ENCODE peak calls at places on chromosomes 4 and X, in nine cellular contexts. U is H1; D is AG08395; S is activated naive CD4-positive, alpha-beta T cell treated with Interleukin-2 at 50 U/mL for 16 hours; N is posterior cingulate gyrus; F is fibroblast of lung; Z is Right ventricle myocardium superior; K is tibial artery; V is left cardiac atrium. M is an unnamed sample.

GRCh38 chrX:124518888-124519287 is 172.5 kb downstream of the SH2D1A start:
- DNase-seq in U (no peak), D (peak), S (no peak), N (no peak), F (no peak), Z (no peak), K (no peak), V (no peak), M (no peak)

GRCh38 chrX:134741801-134742200 is 83.5 kb upstream of the PLAC1 start:
- DNase-seq in U (no peak), D (no peak), S (no peak), N (no peak), F (no peak), Z (no peak), K (no peak), V (no peak), M (no peak)

GRCh38 chrX:120456973-120457372 is 12.1 kb downstream of the LAMP2 start:
- DNase-seq in U (no peak), D (peak), S (no peak), N (no peak), F (no peak), Z (no peak), K (no peak), V (no peak), M (no peak)

GRCh38 chr4:121246698-121247097 is 82.6 kb upstream of the TNIP3 start:
- DNase-seq in U (no peak), D (no peak), S (no peak), N (no peak), F (no peak), Z (no peak), K (no peak), V (no peak), M (no peak)

GRCh38 chrX:119512145-119512800 is 44.0 kb downstream of the SLC25A5 start:
- DNase-seq in U (no peak), D (peak), S (no peak), N (peak), F (peak), Z (peak), K (peak), V (peak), M (peak)

GRCh38 chrX:10109695-10110094 is 47.1 kb upstream of the CLCN4 start:
- DNase-seq in U (no peak), D (peak), S (no peak), N (peak), F (peak), Z (peak), K (no peak), V (peak), M (no peak)

GRCh38 chrX:118502121-118502794 is 6.6 kb downstream of the DOCK11 start:
- DNase-seq in U (no peak), D (no peak), S (no peak), N (no peak), F (no peak), Z (no peak), K (no peak), V (no peak), M (no peak)

GRCh38 chrX:120647127-120647526 is 17.3 kb upstream of the C1GALT1C1 start:
- DNase-seq in U (no peak), D (no peak), S (no peak), N (no peak), F (no peak), Z (no peak), K (no peak), V (no peak), M (no peak)

GRCh38 chrX:21972721-21973120 is 32.2 kb downstream of the SMS start:
- DNase-seq in U (no peak), D (no peak), S (peak), N (no peak), F (peak), Z (no peak), K (no peak), V (no peak), M (no peak)

GRCh38 chr4:48710446-48711209 is 69.5 kb downstream of the FRYL start:
- DNase-seq in U (no peak), D (no peak), S (no peak), N (no peak), F (no peak), Z (no peak), K (no peak), V (no peak), M (no peak)

GRCh38 chr4:41856797-41857196 is 78.4 kb upstream of the TMEM33 start:
- DNase-seq in U (no peak), D (no peak), S (no peak), N (no peak), F (no peak), Z (no peak), K (no peak), V (no peak), M (no peak)

GRCh38 chr4:58301384-58301783 is 1191.2 kb upstream of the IGFBP7 start:
- DNase-seq in U (no peak), D (no peak), S (no peak), N (no peak), F (peak), Z (no peak), K (no peak), V (no peak), M (no peak)

GRCh38 chr4:165814256-165815010 is 58.6 kb upstream of the TLL1 start:
- DNase-seq in U (no peak), D (no peak), S (no peak), N (no peak), F (peak), Z (no peak), K (no peak), V (no peak), M (no peak)

GRCh38 chrX:40278340-40279090 is 180.8 kb upstream of the BCOR start:
- DNase-seq in U (no peak), D (no peak), S (peak), N (no peak), F (no peak), Z (no peak), K (no peak), V (no peak), M (no peak)

GRCh38 chr4:175453456-175453855 is 358.6 kb downstream of the GPM6A start:
- DNase-seq in U (no peak), D (no peak), S (no peak), N (no peak), F (no peak), Z (no peak), K (no peak), V (no peak), M (no peak)

GRCh38 chrX:150616863-150617198 is 48.4 kb downstream of the MTM1 start:
- DNase-seq in U (no peak), D (no peak), S (no peak), N (no peak), F (no peak), Z (no peak), K (no peak), V (no peak), M (no peak)

GRCh38 chr4:174394915-174395314 is 111.2 kb downstream of the CEP44 start:
- DNase-seq in U (no peak), D (no peak), S (no peak), N (no peak), F (peak), Z (no peak), K (no peak), V (no peak), M (no peak)

GRCh38 chr4:150280081-150280950 is 202.1 kb downstream of the DCLK2 start:
- DNase-seq in U (no peak), D (peak), S (no peak), N (no peak), F (peak), Z (no peak), K (no peak), V (no peak), M (no peak)

GRCh38 chr4:72983706-72984105 is 85.8 kb downstream of the COX18 start:
- DNase-seq in U (no peak), D (no peak), S (no peak), N (no peak), F (no peak), Z (no peak), K (no peak), V (no peak), M (no peak)

GRCh38 chrX:39688576-39689373 is 409.0 kb downstream of the BCOR start:
- DNase-seq in U (peak), D (peak), S (peak), N (peak), F (peak), Z (peak), K (peak), V (peak), M (peak)

GRCh38 chr4:24273148-24273547 is 311.2 kb downstream of the DHX15 start:
- DNase-seq in U (no peak), D (no peak), S (no peak), N (no peak), F (no peak), Z (no peak), K (no peak), V (no peak), M (no peak)

GRCh38 chr4:143700060-143700419 is 435 bp downstream of the FREM3 start:
- DNase-seq in U (peak), D (no peak), S (no peak), N (no peak), F (peak), Z (peak), K (no peak), V (peak), M (peak)

GRCh38 chr4:185224597-185224996 is 15.2 kb downstream of the SNX25 start:
- DNase-seq in U (no peak), D (no peak), S (no peak), N (no peak), F (no peak), Z (no peak), K (no peak), V (no peak), M (no peak)

GRCh38 chrX:135383249-135383648 is 38.5 kb upstream of the SMIM10L2A start:
- DNase-seq in U (no peak), D (no peak), S (no peak), N (no peak), F (no peak), Z (no peak), K (no peak), V (no peak), M (no peak)

GRCh38 chr4:88177981-88178632 is 19.7 kb upstream of the ABCG2 start:
- DNase-seq in U (peak), D (peak), S (no peak), N (no peak), F (peak), Z (no peak), K (no peak), V (no peak), M (no peak)

GRCh38 chr4:136864580-136865185 is 667.6 kb downstream of the PCDH18 start:
- DNase-seq in U (no peak), D (peak), S (no peak), N (no peak), F (peak), Z (no peak), K (no peak), V (no peak), M (no peak)

GRCh38 chr4:186144596-186145569 is 40.4 kb downstream of the FAM149A start:
- DNase-seq in U (peak), D (peak), S (peak), N (peak), F (peak), Z (peak), K (peak), V (peak), M (peak)

GRCh38 chr4:34791224-34791623 is 1453.1 kb downstream of the ARAP2 start:
- DNase-seq in U (no peak), D (no peak), S (no peak), N (no peak), F (no peak), Z (no peak), K (no peak), V (no peak), M (no peak)

GRCh38 chrX:115226929-115227328 is 7.0 kb downstream of the LRCH2 start:
- DNase-seq in U (no peak), D (peak), S (no peak), N (no peak), F (peak), Z (no peak), K (no peak), V (no peak), M (no peak)

GRCh38 chrX:35886135-35886534 is 33.4 kb upstream of the CFAP47 start:
- DNase-seq in U (no peak), D (no peak), S (no peak), N (no peak), F (no peak), Z (no peak), K (no peak), V (no peak), M (no peak)

GRCh38 chr4:186132577-186133277 is 28.2 kb downstream of the FAM149A start:
- DNase-seq in U (no peak), D (peak), S (no peak), N (no peak), F (peak), Z (no peak), K (no peak), V (no peak), M (no peak)

GRCh38 chrX:23857409-23857808 is 50.3 kb downstream of the APOO start:
- DNase-seq in U (no peak), D (no peak), S (no peak), N (no peak), F (no peak), Z (no peak), K (no peak), V (no peak), M (no peak)

GRCh38 chr4:79273918-79274317 is 51.9 kb downstream of the NAA11 start:
- DNase-seq in U (no peak), D (no peak), S (no peak), N (no peak), F (peak), Z (no peak), K (no peak), V (no peak), M (no peak)

GRCh38 chr4:53987761-53988171 is 76.6 kb downstream of the CHIC2 start:
- DNase-seq in U (no peak), D (peak), S (no peak), N (no peak), F (peak), Z (no peak), K (no peak), V (no peak), M (no peak)

GRCh38 chrX:47568656-47569295 is 7.8 kb downstream of the ARAF start:
- DNase-seq in U (peak), D (no peak), S (peak), N (no peak), F (no peak), Z (no peak), K (no peak), V (no peak), M (no peak)

M was measured in psoas muscle.